ENCODE peak calls at places on chromosomes 5 and 9, in five cellular contexts. N is activated effector memory CD4-positive, alpha-beta T cell treated with Interleukin-2 at 50 U/mL for 16 hours; E is HFF-Myc; Z is kidney glomerular epithelial cell; W is astrocyte of the spinal cord. L is an unnamed sample.

GRCh38 chr9:127816362-127816725 is 13.7 kb downstream of the FPGS start:
- DNase-seq in Z (no peak), E (no peak), N (no peak), W (no peak), L (no peak)

GRCh38 chr9:19223724-19224123 is 6.8 kb upstream of the DENND4C start:
- DNase-seq in Z (no peak), N (no peak), E (no peak), W (no peak), L (no peak)

GRCh38 chr5:44329716-44330115 is 59.5 kb downstream of the FGF10 start:
- DNase-seq in E (no peak), W (no peak), Z (no peak), N (no peak), L (no peak)

GRCh38 chr5:138051441-138052296 is 18.8 kb upstream of the FAM13B start:
- DNase-seq in W (no peak), N (no peak), E (no peak), Z (no peak), L (no peak)

GRCh38 chr9:88782931-88783451 is 208.3 kb upstream of the S1PR3 start:
- DNase-seq in W (peak), Z (no peak), N (no peak), E (no peak), L (no peak)

GRCh38 chr5:32312194-32312681 is 501 bp downstream of the MTMR12 start:
- DNase-seq in W (peak), Z (peak), E (no peak), N (no peak), L (peak)

GRCh38 chr5:138575194-138576015 is at the start of gene HSPA9:
- DNase-seq in Z (peak), E (peak), W (peak), N (peak), L (peak)

GRCh38 chr5:127599321-127599720 is 49.6 kb upstream of the CTXN3 start:
- DNase-seq in Z (peak), E (no peak), N (no peak), W (no peak), L (no peak)

GRCh38 chr5:135486679-135487395 is 34.7 kb upstream of the TIFAB start:
- DNase-seq in E (no peak), W (no peak), Z (no peak), N (no peak), L (no peak)

GRCh38 chr5:43232943-43233833 is 41.2 kb downstream of the NIM1K start:
- DNase-seq in W (no peak), E (no peak), Z (no peak), N (no peak), L (no peak)

GRCh38 chr9:120099064-120099463 is 480.9 kb downstream of the CDK5RAP2 start:
- DNase-seq in W (no peak), N (no peak), Z (no peak), E (no peak), L (peak)

GRCh38 chr5:28710360-28710759 is 1672.0 kb upstream of the CDH9 start:
- DNase-seq in Z (no peak), N (no peak), W (no peak), E (no peak), L (no peak)

GRCh38 chr5:124602925-124603650 is 143.4 kb downstream of the ZNF608 start:
- DNase-seq in E (no peak), N (no peak), Z (peak), W (no peak), L (no peak)

GRCh38 chr5:146618434-146618833 is 102.4 kb upstream of the GPR151 start:
- DNase-seq in N (no peak), E (no peak), Z (no peak), W (no peak), L (no peak)

GRCh38 chr5:6496207-6496584 is 47.5 kb downstream of the UBE2QL1 start:
- DNase-seq in Z (no peak), W (no peak), N (no peak), E (no peak), L (no peak)

GRCh38 chr9:92717201-92718085 is 47.2 kb downstream of the BICD2 start:
- DNase-seq in N (no peak), Z (no peak), E (no peak), W (no peak), L (no peak)

GRCh38 chr5:14161825-14162556 is 18.8 kb downstream of the TRIO start:
- DNase-seq in Z (no peak), N (no peak), W (no peak), E (no peak), L (no peak)

GRCh38 chr5:64632251-64632650 is 58.1 kb upstream of the SHISAL2B start:
- DNase-seq in E (peak), Z (no peak), W (peak), N (no peak), L (no peak)

GRCh38 chr9:38294561-38294960 is 97.9 kb upstream of the ALDH1B1 start:
- DNase-seq in Z (no peak), N (no peak), W (no peak), E (no peak), L (no peak)

GRCh38 chr5:153629027-153629426 is 138.6 kb downstream of the GRIA1 start:
- DNase-seq in N (no peak), E (peak), W (peak), Z (peak), L (no peak)

GRCh38 chr5:124878583-124879345 is 132.3 kb upstream of the ZNF608 start:
- DNase-seq in Z (no peak), N (no peak), W (no peak), E (no peak), L (no peak)

GRCh38 chr5:30659417-30659816 is 534.1 kb upstream of the CDH6 start:
- DNase-seq in Z (no peak), E (no peak), W (no peak), N (no peak), L (no peak)

GRCh38 chr5:41856644-41857491 is 13.4 kb downstream of the OXCT1 start:
- DNase-seq in E (no peak), W (peak), N (no peak), Z (peak), L (peak)

GRCh38 chr5:152164860-152165259 is 240.2 kb upstream of the GLRA1 start:
- DNase-seq in W (no peak), Z (no peak), E (no peak), N (no peak), L (no peak)